ENCODE peak calls at places on chromosome 18, in four cellular contexts. E is sigmoid colon, I is AG09309, V is tibial artery. J is an unnamed sample.

GRCh38 chr18:76956648-76957047 is 134.3 kb downstream of the ZNF236 start:
- DNase-seq in E (no peak), I (no peak), V (no peak), J (no peak)

GRCh38 chr18:46343940-46344372 is 239.8 kb downstream of the HAUS1 start:
- DNase-seq in V (peak; percentile 39), I (no peak), E (peak; percentile 65), J (no peak)

GRCh38 chr18:30814446-30814845 is 228.1 kb downstream of the DSC3 start:
- DNase-seq in E (no peak), V (no peak), I (no peak), J (no peak)

GRCh38 chr18:58819051-58819450 is 45.6 kb upstream of the ZNF532 start:
- DNase-seq in E (no peak), I (no peak), V (no peak), J (no peak)

GRCh38 chr18:49020621-49021021 is 69.9 kb upstream of the SMAD7 start:
- DNase-seq in I (no peak), E (no peak), V (no peak), J (no peak)

GRCh38 chr18:35927431-35927830 is 45.0 kb upstream of the RMP24 start:
- DNase-seq in E (no peak), I (no peak), V (no peak), J (no peak)

GRCh38 chr18:9474103-9474982 is 970 bp upstream of the RALBP1 start:
- DNase-seq in I (peak; percentile 32), E (peak; percentile 92), V (peak; percentile 21), J (peak; percentile 54)

GRCh38 chr18:41906528-41907256 is 48.3 kb upstream of the PIK3C3 start:
- DNase-seq in E (no peak), I (peak; percentile 29), V (no peak), J (peak; percentile 21)

GRCh38 chr18:54718436-54718773 is 109.9 kb upstream of the RAB27B start:
- DNase-seq in V (no peak), I (no peak), E (no peak), J (no peak)

GRCh38 chr18:41745166-41746049 is 209.6 kb upstream of the PIK3C3 start:
- DNase-seq in I (no peak), E (no peak), V (no peak), J (peak; percentile 16)

GRCh38 chr18:62838475-62839098 is 123.2 kb downstream of the PHLPP1 start:
- DNase-seq in V (no peak), I (no peak), E (no peak), J (no peak)

GRCh38 chr18:74982946-74983635 is 225.8 kb downstream of the PTGR3 start:
- DNase-seq in I (no peak), E (no peak), V (no peak), J (no peak)

GRCh38 chr18:79429785-79430281 is 34.1 kb downstream of the NFATC1 start:
- DNase-seq in E (no peak), V (no peak), I (no peak), J (no peak)

GRCh38 chr18:76126327-76126726 is 368.7 kb downstream of the ZNF516 start:
- DNase-seq in E (no peak), V (no peak), I (no peak), J (no peak)

GRCh38 chr18:77086034-77086433 is 46.5 kb downstream of the MBP start:
- DNase-seq in I (peak; percentile 51), E (no peak), V (no peak), J (peak; percentile 67)

GRCh38 chr18:74715306-74715705 is 117.6 kb downstream of the ZNF407 start:
- DNase-seq in I (no peak), V (no peak), E (no peak), J (no peak)

GRCh38 chr18:59918320-59918755 is 18.5 kb downstream of the PMAIP1 start:
- DNase-seq in I (no peak), E (peak; percentile 72), V (no peak), J (no peak)

GRCh38 chr18:43978174-43978573 is 700.9 kb upstream of the SYT4 start:
- DNase-seq in V (no peak), E (no peak), I (no peak), J (no peak)

GRCh38 chr18:13379062-13379800 is 160.7 kb downstream of the LDLRAD4 start:
- DNase-seq in E (peak; percentile 65), I (no peak), V (no peak), J (no peak)

DNA sequence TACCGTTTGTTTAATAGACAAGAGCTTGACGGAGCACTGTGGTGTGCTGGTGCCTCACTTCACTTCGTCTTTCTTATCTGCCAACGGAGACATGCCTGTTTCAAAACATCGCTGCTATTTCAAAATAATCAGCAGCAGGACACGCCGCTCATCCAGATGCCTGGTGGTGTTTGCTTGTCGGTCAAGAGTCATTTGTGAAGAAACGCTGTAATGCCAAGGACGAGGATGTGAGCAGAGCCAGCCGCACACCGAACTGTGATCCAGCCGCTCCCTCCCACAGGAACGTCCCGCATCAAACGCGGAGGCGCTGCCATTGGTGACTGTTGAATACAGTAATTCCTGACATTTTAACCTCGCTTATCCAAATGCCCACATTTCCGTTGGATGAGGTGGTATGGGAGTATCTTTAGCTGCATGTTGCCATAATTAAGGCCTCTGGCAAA is 432.4 kb downstream of the FBXO15 start:
- DNase-seq in V (no peak), I (no peak), E (no peak), J (no peak)
- H3K4me3 ChIP-seq in V (no peak overlapping the region), I (no peak overlapping the region), E (no peak overlapping the region), J (no peak overlapping the region)

GRCh38 chr18:10523544-10523943 is 2.3 kb upstream of the NAPG start:
- DNase-seq in I (no peak), E (no peak), V (no peak), J (no peak)

GRCh38 chr18:10525563-10526210 is at the start of gene NAPG:
- DNase-seq in I (peak; percentile 77), V (peak; percentile 84), E (peak; percentile 96), J (peak; percentile 83)

GRCh38 chr18:10522574-10522973 is 3.3 kb upstream of the NAPG start:
- DNase-seq in V (no peak), E (no peak), I (no peak), J (no peak)

GRCh38 chr18:10526211-10526949 is 553 bp downstream of the NAPG start:
- DNase-seq in E (peak; percentile 81), V (no peak), I (no peak), J (no peak)

DNA sequence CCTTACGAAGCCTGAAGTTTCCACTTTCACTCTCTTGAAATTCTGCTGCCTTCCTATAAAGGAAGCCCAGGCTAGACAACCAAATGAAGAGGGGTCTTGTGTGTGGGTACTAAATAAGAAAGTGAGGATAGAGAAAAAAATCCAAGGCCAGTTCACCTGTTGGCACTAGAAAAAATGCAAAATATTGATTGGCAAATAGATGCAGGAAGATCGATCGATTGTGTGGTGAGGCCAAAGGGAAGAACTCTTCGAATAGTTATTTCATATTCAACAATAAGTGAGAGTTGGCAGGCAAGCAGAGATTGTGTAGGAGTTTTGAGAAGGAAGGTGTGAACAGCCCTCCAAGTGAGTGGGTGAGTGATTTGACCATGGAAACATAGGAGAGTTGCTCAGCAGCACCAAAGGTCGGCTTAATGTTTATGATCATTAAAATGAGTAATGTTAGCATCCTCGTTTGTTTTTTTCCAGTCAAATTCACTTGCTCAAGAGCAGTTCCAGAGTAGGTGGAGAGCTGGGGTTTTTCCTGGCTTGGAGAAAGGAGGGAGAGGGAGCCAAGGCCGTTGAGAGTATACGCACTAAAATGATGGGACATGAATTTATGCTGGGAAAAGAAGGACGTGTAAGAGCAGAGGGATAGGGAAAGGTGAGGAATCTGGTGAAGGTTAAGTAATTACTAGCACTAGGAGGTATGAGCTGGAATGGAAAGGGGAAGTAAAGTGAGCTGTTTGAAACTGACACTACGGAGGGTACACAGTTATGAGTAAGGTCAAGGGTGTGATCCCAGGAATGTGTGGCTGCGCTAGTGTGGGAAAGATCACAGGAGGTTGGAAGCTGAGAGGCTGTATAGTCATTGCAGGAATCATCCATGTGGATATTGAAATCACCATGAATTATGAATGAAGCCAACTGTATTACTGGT is 1.1 kb upstream of the NAPG start:
- DNase-seq in E (peak; percentile 80), I (peak; percentile 20), V (no peak), J (no peak)
- H3K4me3 ChIP-seq in E (no peak overlapping the region), I (peak overlapping the region; percentile 87), V (no peak overlapping the region), J (no peak overlapping the region)

DNA sequence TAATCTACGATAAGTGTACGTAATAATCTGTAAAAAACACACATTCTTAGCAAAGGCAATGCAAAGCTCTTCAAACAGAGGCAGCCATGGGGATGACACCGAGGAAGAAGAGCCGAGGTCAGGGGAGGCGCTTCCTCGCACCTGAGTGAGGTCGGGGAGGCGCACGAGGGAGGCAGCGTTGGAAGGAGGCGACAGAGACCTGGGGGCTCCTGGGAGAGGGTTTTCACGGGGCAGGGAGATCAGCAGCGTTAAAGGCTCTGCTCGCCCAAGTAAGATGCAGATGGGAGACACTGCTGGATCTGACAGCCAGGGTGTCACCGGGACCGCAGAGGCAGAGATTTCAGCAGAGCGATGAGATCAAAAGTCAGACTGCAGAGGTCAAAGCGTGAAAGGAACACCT is 143.1 kb downstream of the L3MBTL4 start:
- DNase-seq in V (no peak), E (no peak), I (no peak), J (no peak)
- H3K4me3 ChIP-seq in V (no peak overlapping the region), E (no peak overlapping the region), I (no peak overlapping the region), J (no peak overlapping the region)

GRCh38 chr18:33132657-33133056 is 307.9 kb downstream of the CCDC178 start:
- DNase-seq in E (no peak), V (no peak), I (no peak), J (no peak)

DNA sequence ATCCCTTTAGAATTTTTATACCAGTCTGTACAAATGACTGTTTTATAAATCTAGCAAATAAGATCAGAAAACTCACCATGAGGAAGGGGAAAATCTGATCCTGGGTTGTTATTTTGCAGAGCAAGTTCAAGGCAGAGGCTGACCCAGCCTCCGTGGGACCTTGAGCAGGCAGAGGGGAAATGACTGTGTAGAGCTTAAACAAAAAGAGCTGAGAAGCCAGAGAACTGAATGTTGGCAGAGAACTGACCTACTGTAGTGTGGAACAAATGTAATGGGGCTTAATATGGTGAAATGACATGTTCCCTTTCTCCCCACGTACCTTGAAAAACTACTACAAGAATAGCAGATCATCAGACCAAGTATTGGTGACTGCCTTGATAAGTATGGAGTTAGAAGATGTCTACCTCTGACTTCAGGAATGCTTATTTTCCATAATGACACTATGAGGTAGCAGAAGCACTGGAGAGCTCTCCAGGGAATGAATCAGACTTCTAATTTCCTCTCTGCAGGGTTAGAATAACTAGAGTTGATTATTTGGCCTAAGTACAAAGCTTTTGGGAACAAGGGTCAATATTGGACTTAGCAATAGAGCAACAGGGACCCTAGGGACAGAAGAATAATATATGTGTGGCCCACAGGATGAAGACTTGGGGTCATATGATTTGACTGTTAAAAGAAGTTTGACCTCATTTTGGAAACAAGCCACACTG is 304.4 kb downstream of the CCDC178 start:
- DNase-seq in I (no peak), E (no peak), V (no peak), J (peak; percentile 13)
- H3K4me3 ChIP-seq in I (no peak overlapping the region), E (no peak overlapping the region), V (no peak overlapping the region), J (no peak overlapping the region)

DNA sequence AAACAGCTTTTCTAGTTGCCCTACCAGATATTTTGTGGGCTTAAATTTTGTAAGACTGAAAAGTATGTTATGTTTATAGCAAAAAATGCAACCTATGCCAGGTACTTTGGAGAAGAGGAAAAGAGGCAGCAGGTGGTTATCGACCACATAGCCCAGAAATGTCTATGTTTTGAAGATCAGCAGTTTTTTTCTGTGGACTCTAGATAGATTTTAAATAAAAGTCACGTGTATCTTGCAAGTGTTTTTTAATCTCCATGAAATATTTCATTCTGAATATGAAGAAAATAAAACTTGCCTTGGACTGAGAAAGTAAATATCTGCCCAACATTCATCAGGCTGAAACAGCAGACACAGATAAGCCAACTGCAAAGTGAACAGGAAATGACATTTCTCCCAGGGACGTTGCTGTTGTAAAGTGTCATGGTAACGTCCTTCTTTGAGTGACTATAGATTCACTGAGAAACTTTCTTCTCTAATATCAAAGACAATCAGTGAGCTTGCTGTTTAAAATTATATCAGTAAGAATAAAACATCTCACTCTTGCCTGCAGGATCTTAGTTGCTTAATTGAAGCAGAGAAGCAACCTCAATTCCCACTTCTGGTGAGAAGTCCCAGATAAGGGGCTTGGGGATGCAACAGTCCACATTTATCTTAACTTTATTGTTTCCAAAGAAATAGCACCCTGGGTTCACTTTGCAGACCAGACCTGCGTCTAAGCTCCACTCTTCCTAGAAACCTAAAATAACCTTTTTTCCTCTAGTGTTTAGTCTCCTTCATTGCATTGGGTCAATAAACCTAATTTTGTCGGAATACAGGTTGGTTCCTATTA is 6.3 kb downstream of the MYOM1 start:
- DNase-seq in E (no peak), V (no peak), I (no peak), J (no peak)
- H3K4me3 ChIP-seq in E (no peak overlapping the region), V (no peak overlapping the region), I (no peak overlapping the region), J (no peak overlapping the region)